ENCODE peak calls at places on chromosome 18, in four cellular contexts. V is neuronal stem cell, O is GM10248, G is tibial nerve. Z is an unnamed sample.

GRCh38 chr18:26555804-26556553 is 7.6 kb upstream of the KCTD1 start:
- DNase-seq in V (no peak), O (no peak), G (no peak), Z (no peak)

GRCh38 chr18:8468911-8469310 is 140.3 kb upstream of the RAB12 start:
- DNase-seq in V (no peak), O (no peak), G (no peak), Z (no peak)

GRCh38 chr18:23593720-23594119 is 7.4 kb upstream of the NPC1 start:
- DNase-seq in V (no peak), O (no peak), G (no peak), Z (no peak)

GRCh38 chr18:78561757-78562445 is 417.7 kb upstream of the SALL3 start:
- DNase-seq in V (peak; percentile 11), O (no peak), G (no peak), Z (no peak)

GRCh38 chr18:25974630-25975077 is 115.8 kb downstream of the SS18 start:
- DNase-seq in V (no peak), O (no peak), G (no peak), Z (no peak)

GRCh38 chr18:10169064-10169562 is 255.3 kb downstream of the VAPA start:
- DNase-seq in V (no peak), O (no peak), G (no peak), Z (no peak)

GRCh38 chr18:46169464-46169941 is 65.3 kb downstream of the HAUS1 start:
- DNase-seq in V (no peak), O (no peak), G (no peak), Z (no peak)

GRCh38 chr18:50268022-50268747 is 1.9 kb upstream of the CFAP53 start:
- DNase-seq in V (peak; percentile 50), O (peak; percentile 93), G (peak; percentile 70), Z (peak; percentile 94)

GRCh38 chr18:45386256-45386655 is 229.0 kb upstream of the SLC14A2 start:
- DNase-seq in V (peak; percentile 52), O (peak; percentile 22), G (no peak), Z (peak; percentile 57)